ENCODE peak calls at places on chromosomes 6 and 20, in nine cellular contexts. One of them, this sample, is unnamed. For H3K4me1, the result is how much of the 10 kb centered on the place peaks cover.

GRCh38 chr6:14546036-14546435 is 428.5 kb downstream of the CD83 start:
- DNase-seq in psoas muscle: no peak
- DNase-seq in upper lobe of left lung: no peak
- DNase-seq in neuronal stem cell: no peak
- DNase-seq in colonic mucosa: no peak
- DNase-seq in ovary: no peak
- DNase-seq in tibial nerve: no peak
- DNase-seq in pancreas: no peak
- DNase-seq in stomach: no peak
- DNase-seq in this sample: no peak

GRCh38 chr6:161722394-161722793 is 448.5 kb upstream of the AGPAT4 start:
- DNase-seq in psoas muscle: no peak
- DNase-seq in upper lobe of left lung: no peak
- DNase-seq in neuronal stem cell: no peak
- DNase-seq in colonic mucosa: no peak
- DNase-seq in ovary: no peak
- DNase-seq in tibial nerve: no peak
- DNase-seq in pancreas: no peak
- DNase-seq in stomach: no peak
- DNase-seq in this sample: no peak

GRCh38 chr6:136551103-136551502 is 881 bp upstream of the MAP7 start:
- DNase-seq in psoas muscle: no peak
- DNase-seq in upper lobe of left lung: no peak
- DNase-seq in neuronal stem cell: no peak
- DNase-seq in colonic mucosa: no peak
- DNase-seq in ovary: no peak
- DNase-seq in tibial nerve: no peak
- DNase-seq in pancreas: peak
- DNase-seq in stomach: no peak
- DNase-seq in this sample: no peak

GRCh38 chr20:3710703-3711417 is 1.5 kb downstream of the SIGLEC1 start:
- DNase-seq in psoas muscle: peak
- DNase-seq in upper lobe of left lung: peak
- DNase-seq in neuronal stem cell: peak
- DNase-seq in colonic mucosa: peak
- DNase-seq in ovary: peak
- DNase-seq in tibial nerve: peak
- DNase-seq in pancreas: peak
- DNase-seq in stomach: peak
- DNase-seq in this sample: no peak

GRCh38 chr20:4064118-4064962 is 49.0 kb upstream of the RNF24 start:
- DNase-seq in psoas muscle: peak
- DNase-seq in upper lobe of left lung: peak
- DNase-seq in neuronal stem cell: no peak
- DNase-seq in colonic mucosa: peak
- DNase-seq in ovary: peak
- DNase-seq in tibial nerve: peak
- DNase-seq in pancreas: peak
- DNase-seq in stomach: peak
- DNase-seq in this sample: peak

GRCh38 chr6:12595161-12595792 is 121.3 kb upstream of the PHACTR1 start:
- DNase-seq in psoas muscle: no peak
- DNase-seq in upper lobe of left lung: no peak
- DNase-seq in neuronal stem cell: no peak
- DNase-seq in colonic mucosa: no peak
- DNase-seq in ovary: no peak
- DNase-seq in tibial nerve: no peak
- DNase-seq in pancreas: no peak
- DNase-seq in stomach: no peak
- DNase-seq in this sample: no peak

GRCh38 chr20:63177134-63177784 is 38.7 kb downstream of the YTHDF1 start:
- DNase-seq in psoas muscle: peak
- DNase-seq in upper lobe of left lung: no peak
- DNase-seq in neuronal stem cell: peak
- DNase-seq in colonic mucosa: no peak
- DNase-seq in ovary: no peak
- DNase-seq in tibial nerve: no peak
- DNase-seq in pancreas: no peak
- DNase-seq in stomach: no peak
- DNase-seq in this sample: no peak

GRCh38 chr20:8018928-8019177 is 708 bp downstream of the TMX4 start:
- DNase-seq in psoas muscle: no peak
- DNase-seq in upper lobe of left lung: no peak
- DNase-seq in neuronal stem cell: no peak
- DNase-seq in colonic mucosa: no peak
- DNase-seq in ovary: no peak
- DNase-seq in tibial nerve: no peak
- DNase-seq in pancreas: no peak
- DNase-seq in stomach: no peak
- DNase-seq in this sample: no peak

DNA sequence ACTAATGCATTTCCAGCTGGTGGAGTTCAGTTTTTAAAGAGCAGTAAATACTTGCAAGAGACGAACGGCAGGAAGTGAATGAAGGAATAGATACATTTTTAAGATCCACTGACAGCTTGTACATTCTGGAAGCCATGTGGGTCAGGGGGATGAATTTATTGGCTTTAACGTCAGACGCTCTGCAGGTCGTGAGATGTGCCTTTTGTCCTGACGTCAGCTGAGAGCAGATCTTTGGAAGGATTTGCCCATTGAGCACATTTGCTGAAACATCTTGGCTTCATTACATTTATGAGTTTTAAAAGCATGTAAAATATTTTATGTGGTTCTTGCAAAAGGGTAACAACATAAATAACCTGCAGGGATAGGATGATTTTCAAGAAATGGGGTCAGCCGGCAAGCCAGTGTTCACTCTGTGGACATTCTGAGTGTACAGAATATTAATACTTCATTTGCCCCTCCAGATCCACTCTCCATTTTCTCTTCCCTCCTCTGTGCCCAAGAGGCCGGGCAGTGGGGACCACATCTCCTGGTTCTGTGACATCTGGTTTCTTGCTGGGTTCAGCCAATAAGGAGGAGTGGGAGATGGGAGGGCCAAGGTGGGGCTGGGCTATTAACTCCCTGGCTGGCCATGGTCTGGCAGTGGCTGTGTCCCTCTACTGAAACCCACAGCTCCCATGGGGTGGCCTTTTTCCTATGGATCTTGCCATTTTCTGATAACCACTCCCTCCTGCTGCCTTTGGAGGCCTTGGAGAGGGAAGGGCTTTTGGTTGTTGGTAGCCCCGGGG is 29.8 kb upstream of the SALL4 start:
- DNase-seq in psoas muscle: no peak
- DNase-seq in upper lobe of left lung: no peak
- DNase-seq in neuronal stem cell: no peak
- DNase-seq in colonic mucosa: no peak
- DNase-seq in ovary: no peak
- DNase-seq in tibial nerve: no peak
- DNase-seq in pancreas: no peak
- DNase-seq in stomach: no peak
- DNase-seq in this sample: no peak
- H3K4me3 ChIP-seq in psoas muscle: no peak
- H3K4me3 ChIP-seq in upper lobe of left lung: no peak
- H3K4me3 ChIP-seq in neuronal stem cell: no peak
- H3K4me3 ChIP-seq in colonic mucosa: no peak
- H3K4me3 ChIP-seq in ovary: no peak
- H3K4me3 ChIP-seq in tibial nerve: no peak
- H3K4me3 ChIP-seq in pancreas: no peak
- H3K4me3 ChIP-seq in stomach: no peak
- H3K4me3 ChIP-seq in this sample: no peak

DNA sequence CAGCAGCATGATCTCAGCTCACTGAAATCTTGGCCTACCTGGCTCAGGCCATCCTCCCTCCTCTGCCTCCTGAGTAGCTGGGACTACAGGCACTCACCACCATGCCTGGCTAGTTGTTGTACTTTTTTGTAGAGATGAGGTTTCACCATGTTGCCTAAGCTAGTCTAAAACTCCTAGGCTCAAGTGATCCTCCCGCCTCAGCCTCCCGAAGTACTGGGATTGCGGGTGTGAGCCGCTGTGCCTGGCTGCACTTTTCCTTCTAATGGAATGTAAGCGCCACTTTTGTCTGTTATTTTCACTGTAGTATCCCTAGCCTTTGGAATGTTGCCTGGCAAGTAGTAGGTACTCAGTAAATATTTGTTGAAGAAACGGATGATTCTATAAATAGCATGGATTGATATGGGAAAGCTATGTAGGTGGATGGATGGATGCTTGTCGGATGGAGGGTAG is 10.4 kb upstream of the TRIB3 start:
- DNase-seq in psoas muscle: no peak
- DNase-seq in upper lobe of left lung: peak
- DNase-seq in neuronal stem cell: no peak
- DNase-seq in colonic mucosa: no peak
- DNase-seq in ovary: no peak
- DNase-seq in tibial nerve: no peak
- DNase-seq in pancreas: no peak
- DNase-seq in stomach: peak
- DNase-seq in this sample: no peak
- H3K4me1 ChIP-seq in psoas muscle: under half
- H3K4me1 ChIP-seq in upper lobe of left lung: under half
- H3K4me1 ChIP-seq in neuronal stem cell: under half
- H3K4me1 ChIP-seq in colonic mucosa: under half
- H3K4me1 ChIP-seq in ovary: under half
- H3K4me1 ChIP-seq in tibial nerve: under half
- H3K4me1 ChIP-seq in pancreas: under half
- H3K4me1 ChIP-seq in stomach: under half
- H3K4me1 ChIP-seq in this sample: under half

GRCh38 chr20:48999890-49000870 is 45.9 kb upstream of the CSE1L start:
- DNase-seq in psoas muscle: no peak
- DNase-seq in upper lobe of left lung: no peak
- DNase-seq in neuronal stem cell: no peak
- DNase-seq in colonic mucosa: no peak
- DNase-seq in ovary: no peak
- DNase-seq in tibial nerve: no peak
- DNase-seq in pancreas: no peak
- DNase-seq in stomach: no peak
- DNase-seq in this sample: no peak
- H3K27ac ChIP-seq in psoas muscle: no peak
- H3K27ac ChIP-seq in upper lobe of left lung: no peak
- H3K27ac ChIP-seq in neuronal stem cell: no peak
- H3K27ac ChIP-seq in colonic mucosa: no peak
- H3K27ac ChIP-seq in ovary: no peak
- H3K27ac ChIP-seq in tibial nerve: no peak
- H3K27ac ChIP-seq in pancreas: no peak
- H3K27ac ChIP-seq in stomach: no peak
- H3K27ac ChIP-seq in this sample: no peak

DNA sequence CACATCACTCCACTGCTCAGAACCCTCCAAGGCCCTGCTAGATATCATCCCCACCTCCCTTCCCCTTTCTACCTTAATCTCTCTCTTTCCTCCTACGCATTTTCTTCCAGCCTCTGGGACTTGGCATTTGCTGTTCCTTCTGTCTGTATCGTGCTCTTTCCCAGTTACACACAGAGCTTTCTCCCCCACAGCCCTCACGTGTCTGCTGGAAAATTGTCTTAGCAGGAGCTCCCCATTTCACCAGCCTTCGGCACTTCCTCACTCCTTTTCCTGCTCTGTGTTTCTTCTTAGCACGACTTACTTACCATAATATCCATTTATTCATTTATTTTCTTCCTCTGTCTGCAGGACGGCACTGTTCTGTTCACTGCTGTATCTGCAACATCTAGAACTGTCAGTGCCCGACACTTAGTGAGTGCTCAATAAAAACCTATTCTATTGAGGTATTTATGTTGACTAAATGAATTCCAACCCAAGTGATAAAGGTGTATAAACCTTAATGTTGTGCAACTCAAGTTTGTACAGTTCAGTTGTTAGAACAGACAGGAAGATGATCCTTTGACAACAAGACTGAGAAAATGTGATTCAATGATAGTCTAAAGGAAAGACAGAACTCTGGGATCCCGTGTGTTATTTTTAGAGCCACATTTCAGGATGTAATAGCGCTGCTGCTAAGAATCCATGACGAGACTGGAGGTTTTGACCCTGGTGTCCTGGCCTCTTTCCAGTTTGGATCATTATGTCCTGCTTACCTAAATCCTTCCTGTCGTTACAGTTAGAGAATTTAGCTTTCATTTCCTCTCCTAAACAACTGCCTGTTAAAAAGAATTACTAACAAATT is 170.1 kb upstream of the LAMP5 start:
- DNase-seq in psoas muscle: no peak
- DNase-seq in upper lobe of left lung: no peak
- DNase-seq in neuronal stem cell: no peak
- DNase-seq in colonic mucosa: no peak
- DNase-seq in ovary: no peak
- DNase-seq in tibial nerve: no peak
- DNase-seq in pancreas: no peak
- DNase-seq in stomach: no peak
- DNase-seq in this sample: no peak
- H3K4me3 ChIP-seq in psoas muscle: no peak
- H3K4me3 ChIP-seq in upper lobe of left lung: no peak
- H3K4me3 ChIP-seq in neuronal stem cell: no peak
- H3K4me3 ChIP-seq in colonic mucosa: no peak
- H3K4me3 ChIP-seq in ovary: no peak
- H3K4me3 ChIP-seq in tibial nerve: no peak
- H3K4me3 ChIP-seq in pancreas: no peak
- H3K4me3 ChIP-seq in stomach: no peak
- H3K4me3 ChIP-seq in this sample: no peak

DNA sequence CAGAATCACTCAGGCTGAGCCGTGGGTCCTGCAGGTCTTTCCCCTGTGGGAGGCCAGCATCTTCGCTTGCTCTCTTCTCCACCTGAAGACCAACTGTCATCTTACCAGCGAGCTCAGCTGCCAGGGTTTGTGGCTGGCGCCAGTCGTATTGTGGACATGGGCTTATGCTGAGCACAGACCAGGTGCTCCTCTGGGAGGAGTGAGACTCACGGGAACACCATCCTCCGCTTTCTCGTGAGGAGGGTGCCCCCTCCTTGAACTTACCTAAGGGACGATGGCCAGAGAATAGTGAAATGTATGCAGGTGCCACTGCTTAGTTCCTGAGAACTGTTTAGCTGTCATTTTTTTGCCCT is 17.1 kb downstream of the WRNIP1 start:
- DNase-seq in psoas muscle: no peak
- DNase-seq in upper lobe of left lung: no peak
- DNase-seq in neuronal stem cell: no peak
- DNase-seq in colonic mucosa: no peak
- DNase-seq in ovary: no peak
- DNase-seq in tibial nerve: no peak
- DNase-seq in pancreas: no peak
- DNase-seq in stomach: no peak
- DNase-seq in this sample: no peak
- H3K4me1 ChIP-seq in psoas muscle: under half
- H3K4me1 ChIP-seq in upper lobe of left lung: under half
- H3K4me1 ChIP-seq in neuronal stem cell: under half
- H3K4me1 ChIP-seq in colonic mucosa: under half
- H3K4me1 ChIP-seq in ovary: under half
- H3K4me1 ChIP-seq in tibial nerve: under half
- H3K4me1 ChIP-seq in pancreas: under half
- H3K4me1 ChIP-seq in stomach: under half
- H3K4me1 ChIP-seq in this sample: under half